ENCODE peak calls at places on chromosomes 4 and X, in eight cellular contexts. V is H1, K is GM12878, X is A549, R is HCT116, B is endothelial cell of umbilical vein, W is HepG2, Y is K562. P is an unnamed sample.

GRCh38 chrX:123085311-123085940 is 98.7 kb upstream of the GRIA3 start:
- DNase-seq in V (peak), K (no peak), X (no peak), R (no peak), B (no peak), W (peak), Y (no peak), P (no peak)

GRCh38 chr4:158796370-158797140 is 27.7 kb downstream of the FNIP2 start:
- DNase-seq in V (no peak), K (no peak), X (no peak), R (no peak), B (no peak), W (no peak), Y (no peak), P (no peak)

GRCh38 chr4:73868206-73869129 is 725 bp upstream of the CXCL1 start:
- DNase-seq in V (no peak), K (no peak), X (peak), R (no peak), B (peak), W (no peak), Y (peak), P (no peak)

GRCh38 chrX:14591976-14592375 is 62.6 kb downstream of the GLRA2 start:
- DNase-seq in V (no peak), K (no peak), X (no peak), R (no peak), B (no peak), W (no peak), Y (no peak), P (no peak)

GRCh38 chr4:98801259-98801725 is 127.6 kb downstream of the EIF4E start:
- DNase-seq in V (no peak), K (no peak), X (no peak), R (no peak), B (no peak), W (no peak), Y (peak), P (no peak)

GRCh38 chrX:115425359-115425758 is 135.6 kb upstream of the PLS3 start:
- DNase-seq in V (no peak), K (no peak), X (no peak), R (no peak), B (no peak), W (no peak), Y (no peak), P (no peak)

GRCh38 chr4:108181704-108182103 is 13.0 kb upstream of the LEF1 start:
- DNase-seq in V (no peak), K (no peak), X (no peak), R (no peak), B (no peak), W (peak), Y (peak), P (peak)

GRCh38 chr4:168484626-168485025 is 4.3 kb upstream of the DDX60L start:
- DNase-seq in V (no peak), K (no peak), X (no peak), R (no peak), B (peak), W (no peak), Y (no peak), P (no peak)

GRCh38 chrX:6384391-6384790 is 150.5 kb downstream of the VCX3A start:
- DNase-seq in V (no peak), K (no peak), X (no peak), R (no peak), B (no peak), W (no peak), Y (no peak), P (no peak)

GRCh38 chr4:132557660-132558059 is 591.4 kb upstream of the PCDH10 start:
- DNase-seq in V (no peak), K (no peak), X (peak), R (peak), B (no peak), W (no peak), Y (no peak), P (no peak)

GRCh38 chrX:123475068-123475724 is 257.7 kb downstream of the THOC2 start:
- DNase-seq in V (no peak), K (no peak), X (peak), R (no peak), B (no peak), W (no peak), Y (peak), P (no peak)

GRCh38 chr4:146153964-146154536 is 21.5 kb upstream of the LSM6 start:
- DNase-seq in V (no peak), K (no peak), X (no peak), R (no peak), B (no peak), W (no peak), Y (no peak), P (no peak)

GRCh38 chrX:111506826-111507225 is 4.6 kb upstream of the SERTM2 start:
- DNase-seq in V (no peak), K (no peak), X (no peak), R (no peak), B (no peak), W (no peak), Y (no peak), P (no peak)

GRCh38 chr4:7313991-7314390 is 120.7 kb downstream of the PSAPL1 start:
- DNase-seq in V (no peak), K (no peak), X (no peak), R (no peak), B (no peak), W (no peak), Y (no peak), P (no peak)

GRCh38 chr4:82480786-82481317 is 50.5 kb downstream of the ENOPH1 start:
- DNase-seq in V (no peak), K (no peak), X (no peak), R (no peak), B (no peak), W (no peak), Y (no peak), P (no peak)

GRCh38 chr4:110518889-110519490 is 43.0 kb downstream of the ENPEP start:
- DNase-seq in V (no peak), K (no peak), X (peak), R (no peak), B (peak), W (peak), Y (peak), P (peak)

GRCh38 chrX:133405498-133406180 is 9.7 kb downstream of the GPC4 start:
- DNase-seq in V (no peak), K (no peak), X (no peak), R (no peak), B (no peak), W (no peak), Y (no peak), P (no peak)

GRCh38 chr4:183540498-183540953 is 35.7 kb downstream of the ING2 start:
- DNase-seq in V (no peak), K (no peak), X (no peak), R (no peak), B (no peak), W (no peak), Y (peak), P (no peak)

GRCh38 chr4:184750926-184751584 is 17.2 kb upstream of the CENPU start:
- DNase-seq in V (no peak), K (no peak), X (no peak), R (no peak), B (no peak), W (no peak), Y (peak), P (no peak)

GRCh38 chrX:150196300-150196699 is 166.8 kb upstream of the MAMLD1 start:
- DNase-seq in V (no peak), K (no peak), X (no peak), R (no peak), B (no peak), W (no peak), Y (no peak), P (no peak)

GRCh38 chrX:48998391-48998790 is 3.7 kb downstream of the GRIPAP1 start:
- DNase-seq in V (no peak), K (no peak), X (peak), R (no peak), B (no peak), W (no peak), Y (peak), P (peak)

DNA sequence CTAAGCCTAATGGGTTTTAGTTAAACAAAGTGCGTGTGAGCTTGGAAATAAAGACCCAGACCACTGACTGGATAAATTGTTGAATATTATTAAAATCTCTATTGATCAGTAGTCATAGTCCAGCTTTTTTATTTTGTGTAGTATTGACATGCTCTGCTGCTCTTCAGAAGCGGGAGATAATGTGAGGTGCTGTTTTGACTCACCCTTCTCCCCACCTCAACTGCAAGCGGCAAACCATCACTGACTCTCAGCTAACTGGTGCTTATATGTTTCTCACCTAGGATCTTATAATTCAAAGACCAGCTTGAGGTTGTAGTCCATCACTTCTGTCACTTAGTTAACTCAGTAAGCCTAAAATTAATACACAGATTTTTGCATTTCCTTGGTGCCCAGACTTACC is 72.2 kb downstream of the COMMD8 start:
- DNase-seq in V (no peak), K (no peak), X (no peak), R (no peak), B (no peak), W (no peak), Y (no peak), P (no peak)
- TF ChIP-seq CTCF in V (no peak), K (no peak), X (no peak), R (no peak), B (no peak), W (no peak), Y (no peak), P (no peak)

GRCh38 chr4:170231377-170231776 is 141.6 kb upstream of the AADAT start:
- DNase-seq in V (no peak), K (no peak), X (no peak), R (no peak), B (no peak), W (no peak), Y (no peak), P (no peak)

GRCh38 chr4:170229021-170229420 is 139.3 kb upstream of the AADAT start:
- DNase-seq in V (no peak), K (no peak), X (no peak), R (no peak), B (no peak), W (no peak), Y (no peak), P (no peak)

GRCh38 chr4:170227928-170228327 is 138.2 kb upstream of the AADAT start:
- DNase-seq in V (no peak), K (no peak), X (no peak), R (no peak), B (no peak), W (no peak), Y (no peak), P (no peak)

GRCh38 chr4:170230242-170230641 is 140.5 kb upstream of the AADAT start:
- DNase-seq in V (no peak), K (no peak), X (no peak), R (no peak), B (no peak), W (no peak), Y (no peak), P (no peak)

GRCh38 chr4:170226288-170226687 is 136.5 kb upstream of the AADAT start:
- DNase-seq in V (no peak), K (no peak), X (no peak), R (no peak), B (no peak), W (no peak), Y (no peak), P (no peak)
- TF ChIP-seq POLR2A in V (no peak), K (no peak), X (no peak), R (no peak), B (no peak), W (no peak), Y (no peak), P (no peak)

GRCh38 chr4:104411501-104411900 is 83.2 kb downstream of the CXXC4 start:
- DNase-seq in V (no peak), K (no peak), X (no peak), R (no peak), B (no peak), W (no peak), Y (no peak), P (no peak)
- TF ChIP-seq MAX in V (no peak), K (no peak), X (no peak), R (no peak), B (no peak), W (no peak), Y (no peak), P (no peak)

DNA sequence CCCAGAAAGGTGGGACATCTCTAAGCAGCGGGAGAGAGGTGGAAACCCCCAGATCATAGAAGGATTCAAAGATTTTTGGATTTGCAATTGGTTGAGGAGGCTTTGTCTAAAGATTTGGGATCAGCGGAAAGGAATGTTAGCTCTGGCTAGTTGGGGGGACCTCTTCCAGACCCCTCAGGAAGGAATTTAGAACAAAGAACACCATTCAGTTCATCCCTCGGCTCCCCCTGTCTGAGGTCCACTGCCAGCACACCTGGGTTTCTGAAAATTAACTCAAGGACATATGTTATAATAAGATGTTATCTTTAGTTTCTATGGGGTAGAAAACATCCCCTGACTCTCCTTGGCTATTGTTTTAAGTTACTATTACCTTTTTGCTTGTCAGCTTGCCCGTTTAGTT is 163.6 kb downstream of the CEP135 start:
- DNase-seq in V (no peak), K (no peak), X (no peak), R (no peak), B (no peak), W (no peak), Y (no peak), P (no peak)
- TF ChIP-seq CTCF in V (peak), K (no peak), X (no peak), R (no peak), B (no peak), W (peak), Y (no peak), P (no peak)

DNA sequence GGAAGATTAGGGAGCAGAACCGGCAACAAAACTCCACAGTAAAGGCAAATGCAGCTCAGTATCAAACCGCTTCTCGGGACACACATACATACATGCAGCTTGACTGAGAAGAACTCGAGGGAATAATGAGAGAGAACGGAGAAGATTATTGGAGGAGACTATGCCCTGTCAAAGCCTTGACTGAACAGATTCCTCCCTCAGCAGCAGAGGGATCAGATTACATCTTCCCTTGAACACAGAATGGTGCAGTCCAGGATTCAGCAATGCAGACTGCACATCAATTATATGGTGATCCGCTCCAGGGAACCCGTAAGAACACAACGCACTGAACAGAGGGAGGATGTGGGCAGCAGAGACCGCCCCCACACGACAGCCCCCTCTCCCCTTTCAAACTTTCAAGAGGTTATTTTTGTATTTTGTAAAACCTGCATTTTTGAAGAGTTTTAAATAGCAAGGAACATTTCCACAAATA is 183.2 kb downstream of the FBXW7 start:
- DNase-seq in V (peak), K (peak), X (peak), R (peak), B (peak), W (peak), Y (peak), P (peak)
- TF ChIP-seq POLR2A in V (no peak), K (peak), X (no peak), R (no peak), B (peak), W (no peak), Y (no peak), P (no peak)

DNA sequence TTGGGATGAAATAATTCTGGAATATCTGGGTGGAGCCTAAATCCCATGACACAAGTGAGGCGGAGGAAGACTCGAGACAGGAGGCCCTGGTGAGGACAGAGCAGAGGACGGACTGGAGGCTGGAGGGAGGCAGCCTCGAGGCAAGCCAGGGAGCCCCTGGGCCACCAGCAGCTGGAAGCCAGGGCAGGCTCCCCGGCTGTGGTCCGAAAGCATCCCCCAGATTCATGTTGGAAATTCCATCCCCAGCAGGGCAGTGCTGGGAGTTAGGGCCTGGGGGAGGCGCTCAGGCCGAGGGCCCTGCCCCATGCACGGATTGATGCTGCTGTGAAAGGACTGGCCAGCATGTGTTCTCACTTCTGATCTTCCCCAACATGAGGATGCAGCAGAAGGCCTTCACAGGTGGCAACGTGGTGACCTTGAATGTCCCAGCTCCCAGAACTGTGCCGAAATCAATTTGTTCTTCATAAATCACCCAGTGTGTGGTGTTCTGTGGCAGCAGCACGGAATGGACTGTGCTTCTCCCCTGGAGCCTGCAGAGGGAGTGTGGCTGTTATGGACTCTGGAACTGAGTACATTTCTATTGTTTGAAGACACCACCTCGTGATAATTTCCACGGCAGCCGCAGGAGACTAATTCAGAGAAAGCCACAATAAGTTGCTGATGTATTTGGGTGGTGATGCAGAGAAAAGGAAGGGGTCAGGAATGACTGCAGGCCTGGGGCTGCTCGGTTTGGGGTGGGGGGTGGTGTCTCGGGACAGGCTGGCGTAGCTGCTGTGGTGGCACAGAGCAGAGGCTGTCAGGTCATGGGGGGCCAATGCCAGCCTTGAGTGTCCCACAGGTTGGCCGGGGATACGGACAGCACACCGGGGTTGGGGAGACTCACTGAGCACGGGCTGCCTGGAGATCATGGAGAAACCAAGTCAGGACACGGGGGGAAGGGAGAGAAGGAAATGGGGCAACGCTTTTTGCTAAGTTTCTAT is 56.9 kb downstream of the PCGF3 start:
- DNase-seq in V (no peak), K (no peak), X (peak), R (no peak), B (peak), W (peak), Y (no peak), P (peak)
- TF ChIP-seq MAX in V (no peak), K (no peak), X (no peak), R (no peak), B (no peak), W (no peak), Y (no peak), P (no peak)

DNA sequence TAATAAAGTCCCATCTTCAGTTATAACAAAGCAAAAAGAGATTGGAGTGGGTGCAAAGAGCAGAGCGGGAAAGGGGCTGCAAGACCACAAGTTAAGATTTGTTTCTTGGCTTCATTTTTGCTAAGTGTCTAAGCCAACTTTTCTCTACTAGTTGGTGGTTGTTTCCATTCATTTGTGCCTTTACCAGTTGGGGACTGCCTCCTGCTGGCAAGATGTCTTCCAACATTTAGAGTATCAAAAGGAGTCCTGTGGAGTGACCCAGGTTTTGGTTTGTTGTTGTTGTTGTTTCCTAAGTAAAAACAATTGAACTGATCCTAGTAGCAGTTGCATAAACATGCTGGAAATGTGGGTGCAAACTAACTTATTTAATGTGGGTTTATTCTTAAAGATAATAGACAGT is 121.1 kb downstream of the SPATA18 start:
- DNase-seq in V (no peak), K (no peak), X (no peak), R (no peak), B (no peak), W (no peak), Y (peak), P (no peak)
- TF ChIP-seq CTCF in V (no peak), K (peak), X (no peak), R (peak), B (no peak), W (peak), Y (no peak), P (no peak)

GRCh38 chrX:109709129-109709631 is 23.9 kb downstream of the ACSL4 start:
- DNase-seq in V (no peak), K (peak), X (peak), R (peak), B (peak), W (peak), Y (no peak), P (peak)
- TF ChIP-seq POLR2A in V (no peak), K (no peak), X (no peak), R (no peak), B (no peak), W (no peak), Y (no peak), P (no peak)

GRCh38 chr4:10571896-10572295 is 112.7 kb downstream of the CLNK start:
- DNase-seq in V (no peak), K (no peak), X (no peak), R (no peak), B (no peak), W (no peak), Y (no peak), P (no peak)
- TF ChIP-seq MAX in V (no peak), K (no peak), X (no peak), R (no peak), B (no peak), W (no peak), Y (no peak), P (no peak)

GRCh38 chr4:15912236-15912635 is 26.3 kb downstream of the FGFBP1 start:
- DNase-seq in V (no peak), K (no peak), X (no peak), R (no peak), B (no peak), W (no peak), Y (no peak), P (no peak)
- TF ChIP-seq CTCF in V (no peak), K (no peak), X (no peak), R (no peak), B (no peak), W (no peak), Y (no peak), P (no peak)